ENCODE peak calls at places on chromosome 4, in four cellular contexts. One of them, this sample, is unnamed. For H3K4me1 and H3K36me3, the result is how much of the 10 kb centered on the place peaks cover.

GRCh38 chr4:163473576-163473975 is at the start of gene TKTL2:
- DNase-seq in IMR-90: no peak
- DNase-seq in ovary: peak
- DNase-seq in right lobe of liver: no peak
- DNase-seq in this sample: no peak

GRCh38 chr4:137934921-137935320 is 307.2 kb downstream of the SLC7A11 start:
- DNase-seq in IMR-90: no peak
- DNase-seq in ovary: no peak
- DNase-seq in right lobe of liver: no peak
- DNase-seq in this sample: no peak

GRCh38 chr4:4829837-4830236 is 29.6 kb upstream of the MSX1 start:
- DNase-seq in ovary: no peak
- DNase-seq in right lobe of liver: no peak
- DNase-seq in IMR-90: no peak
- DNase-seq in this sample: no peak

GRCh38 chr4:107818301-107818910 is 6.3 kb upstream of the SGMS2 start:
- DNase-seq in ovary: no peak
- DNase-seq in IMR-90: no peak
- DNase-seq in right lobe of liver: no peak
- DNase-seq in this sample: no peak

GRCh38 chr4:188198980-188199792 is 59.9 kb downstream of the TRIML1 start:
- DNase-seq in IMR-90: no peak
- DNase-seq in ovary: no peak
- DNase-seq in right lobe of liver: no peak
- DNase-seq in this sample: no peak

GRCh38 chr4:80362578-80363181 is 27.1 kb downstream of the CFAP299 start:
- DNase-seq in ovary: peak
- DNase-seq in IMR-90: peak
- DNase-seq in right lobe of liver: no peak
- DNase-seq in this sample: no peak

GRCh38 chr4:5448286-5448685 is 260.1 kb downstream of the EVC2 start:
- DNase-seq in ovary: no peak
- DNase-seq in IMR-90: no peak
- DNase-seq in right lobe of liver: no peak
- DNase-seq in this sample: no peak

GRCh38 chr4:169660929-169661328 is 40.6 kb downstream of the CLCN3 start:
- DNase-seq in ovary: no peak
- DNase-seq in right lobe of liver: no peak
- DNase-seq in IMR-90: no peak
- DNase-seq in this sample: no peak

GRCh38 chr4:19158451-19158850 is 1093.3 kb upstream of the SLIT2 start:
- DNase-seq in IMR-90: no peak
- DNase-seq in ovary: no peak
- DNase-seq in right lobe of liver: no peak
- DNase-seq in this sample: no peak

GRCh38 chr4:117796677-117797076 is 237.6 kb upstream of the NDST3 start:
- DNase-seq in right lobe of liver: no peak
- DNase-seq in ovary: no peak
- DNase-seq in IMR-90: no peak
- DNase-seq in this sample: no peak

GRCh38 chr4:15501941-15502340 is 32.3 kb downstream of the CC2D2A start:
- DNase-seq in ovary: no peak
- DNase-seq in IMR-90: no peak
- DNase-seq in right lobe of liver: no peak
- DNase-seq in this sample: no peak

GRCh38 chr4:17665852-17666251 is 51.4 kb downstream of the MED28 start:
- DNase-seq in IMR-90: no peak
- DNase-seq in ovary: no peak
- DNase-seq in right lobe of liver: no peak
- DNase-seq in this sample: no peak

GRCh38 chr4:110737931-110738330 is 115.1 kb upstream of the PITX2 start:
- DNase-seq in IMR-90: no peak
- DNase-seq in right lobe of liver: no peak
- DNase-seq in ovary: no peak
- DNase-seq in this sample: no peak

GRCh38 chr4:38985363-38986065 is 46.7 kb downstream of the TMEM156 start:
- DNase-seq in ovary: no peak
- DNase-seq in IMR-90: no peak
- DNase-seq in right lobe of liver: no peak
- DNase-seq in this sample: no peak

GRCh38 chr4:145732895-145733880 is 53.2 kb downstream of the C4orf51 start:
- DNase-seq in right lobe of liver: peak
- DNase-seq in ovary: peak
- DNase-seq in IMR-90: peak
- DNase-seq in this sample: peak

GRCh38 chr4:79872738-79873137 is 200.3 kb downstream of the ANTXR2 start:
- DNase-seq in ovary: no peak
- DNase-seq in right lobe of liver: no peak
- DNase-seq in IMR-90: no peak
- DNase-seq in this sample: no peak

GRCh38 chr4:180426938-180427337 is 1816.3 kb upstream of the TENM3 start:
- DNase-seq in ovary: no peak
- DNase-seq in right lobe of liver: no peak
- DNase-seq in IMR-90: no peak
- DNase-seq in this sample: no peak

GRCh38 chr4:80637190-80637589 is 301.7 kb downstream of the CFAP299 start:
- DNase-seq in IMR-90: no peak
- DNase-seq in ovary: no peak
- DNase-seq in right lobe of liver: no peak
- DNase-seq in this sample: no peak

GRCh38 chr4:1154126-1154522 is 18.3 kb downstream of the SPON2 start:
- DNase-seq in IMR-90: no peak
- DNase-seq in right lobe of liver: no peak
- DNase-seq in ovary: no peak
- DNase-seq in this sample: no peak

GRCh38 chr4:5143940-5144339 is 92.7 kb downstream of the STK32B start:
- DNase-seq in ovary: no peak
- DNase-seq in right lobe of liver: no peak
- DNase-seq in IMR-90: no peak
- DNase-seq in this sample: no peak

GRCh38 chr4:74123065-74123728 is 24.2 kb upstream of the CXCL2 start:
- DNase-seq in right lobe of liver: peak
- DNase-seq in IMR-90: peak
- DNase-seq in ovary: no peak
- DNase-seq in this sample: no peak

GRCh38 chr4:6221851-6222760 is 21.8 kb upstream of the JAKMIP1 start:
- DNase-seq in ovary: peak
- DNase-seq in right lobe of liver: no peak
- DNase-seq in IMR-90: no peak
- DNase-seq in this sample: peak

GRCh38 chr4:188139671-188140070 is 430 bp downstream of the TRIML1 start:
- DNase-seq in IMR-90: no peak
- DNase-seq in ovary: no peak
- DNase-seq in right lobe of liver: no peak
- DNase-seq in this sample: no peak

GRCh38 chr4:169941141-169941540 is 85.1 kb downstream of the MFAP3L start:
- DNase-seq in IMR-90: no peak
- DNase-seq in ovary: no peak
- DNase-seq in right lobe of liver: no peak
- DNase-seq in this sample: no peak

GRCh38 chr4:54499308-54500074 is 158.3 kb upstream of the KIT start:
- DNase-seq in right lobe of liver: no peak
- DNase-seq in IMR-90: peak
- DNase-seq in ovary: no peak
- DNase-seq in this sample: no peak

GRCh38 chr4:69546121-69546520 is 50.4 kb upstream of the UGT2B4 start:
- DNase-seq in right lobe of liver: no peak
- DNase-seq in ovary: no peak
- DNase-seq in IMR-90: no peak
- DNase-seq in this sample: no peak

GRCh38 chr4:26081795-26082498 is 167.9 kb downstream of the SMIM20 start:
- DNase-seq in IMR-90: peak
- DNase-seq in right lobe of liver: no peak
- DNase-seq in ovary: no peak
- DNase-seq in this sample: peak

GRCh38 chr4:124307143-124307542 is 405.4 kb downstream of the ANKRD50 start:
- DNase-seq in right lobe of liver: no peak
- DNase-seq in ovary: no peak
- DNase-seq in IMR-90: no peak
- DNase-seq in this sample: no peak

GRCh38 chr4:183098723-183099536 is at the start of gene WWC2:
- DNase-seq in IMR-90: peak
- DNase-seq in right lobe of liver: peak
- DNase-seq in ovary: peak
- DNase-seq in this sample: peak

GRCh38 chr4:182255421-182256190 is 12.4 kb downstream of the TENM3 start:
- DNase-seq in right lobe of liver: no peak
- DNase-seq in IMR-90: no peak
- DNase-seq in ovary: no peak
- DNase-seq in this sample: no peak

GRCh38 chr4:133102612-133103409 is 46.3 kb upstream of the PCDH10 start:
- DNase-seq in ovary: no peak
- DNase-seq in IMR-90: no peak
- DNase-seq in right lobe of liver: no peak
- DNase-seq in this sample: no peak
- TF ChIP-seq CTCF in ovary: no peak
- TF ChIP-seq CTCF in IMR-90: peak
- TF ChIP-seq CTCF in right lobe of liver: no peak
- TF ChIP-seq CTCF in this sample: no peak

DNA sequence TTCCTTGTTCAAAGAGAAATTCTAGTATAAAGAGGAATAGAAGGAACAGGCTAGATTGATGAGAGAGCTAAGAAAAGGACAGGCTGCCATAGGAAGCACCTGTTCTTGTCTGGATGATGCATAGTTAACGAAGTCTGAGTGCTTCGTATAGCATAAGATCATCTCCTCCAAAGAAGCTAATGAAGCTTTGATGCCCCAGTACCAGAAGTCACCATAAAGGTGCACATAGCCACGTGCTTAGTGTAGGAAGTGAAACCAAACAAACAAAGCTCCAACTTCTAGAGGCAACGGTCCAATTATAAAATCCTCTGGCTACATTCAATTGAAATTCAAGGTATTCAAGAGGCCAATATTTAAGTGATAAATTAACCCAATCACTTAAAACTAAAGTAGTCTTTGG is 31.0 kb downstream of the AFAP1 start:
- DNase-seq in ovary: no peak
- DNase-seq in IMR-90: no peak
- DNase-seq in right lobe of liver: no peak
- DNase-seq in this sample: no peak
- H3K4me1 ChIP-seq in ovary: under half
- H3K4me1 ChIP-seq in IMR-90: under half
- H3K4me1 ChIP-seq in right lobe of liver: under half
- H3K4me1 ChIP-seq in this sample: under half

DNA sequence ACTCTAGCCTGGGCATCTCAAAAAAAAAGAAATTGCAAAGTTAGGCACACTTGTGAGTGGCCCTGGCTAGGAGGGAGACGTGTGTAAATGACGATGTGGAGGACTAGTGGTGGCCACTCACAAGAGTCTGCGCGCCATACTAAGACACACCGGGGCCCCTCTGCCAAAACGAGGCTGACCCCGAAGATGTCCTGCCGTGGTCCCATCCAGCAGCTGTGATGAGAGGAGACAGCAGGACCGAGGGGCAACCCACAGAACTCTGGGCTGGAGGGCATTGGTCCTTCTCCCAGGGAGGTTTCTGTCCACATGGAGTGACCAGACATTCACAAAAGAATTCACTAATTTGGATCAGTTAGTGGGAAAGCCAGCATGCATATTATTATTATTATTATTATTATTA is 47.4 kb downstream of the NOP14 start:
- DNase-seq in ovary: no peak
- DNase-seq in IMR-90: no peak
- DNase-seq in right lobe of liver: peak
- DNase-seq in this sample: no peak
- H3K36me3 ChIP-seq in ovary: under half
- H3K36me3 ChIP-seq in IMR-90: under half
- H3K36me3 ChIP-seq in right lobe of liver: under half
- H3K36me3 ChIP-seq in this sample: under half

GRCh38 chr4:159545556-159545955 is 442.7 kb downstream of the RAPGEF2 start:
- DNase-seq in right lobe of liver: no peak
- DNase-seq in IMR-90: no peak
- DNase-seq in ovary: no peak
- DNase-seq in this sample: no peak
- TF ChIP-seq CTCF in right lobe of liver: no peak
- TF ChIP-seq CTCF in IMR-90: no peak
- TF ChIP-seq CTCF in ovary: no peak
- TF ChIP-seq CTCF in this sample: no peak

GRCh38 chr4:23423540-23423939 is 466.3 kb downstream of the PPARGC1A start:
- DNase-seq in ovary: no peak
- DNase-seq in IMR-90: no peak
- DNase-seq in right lobe of liver: no peak
- DNase-seq in this sample: no peak
- H3K4me1 ChIP-seq in ovary: under half
- H3K4me1 ChIP-seq in IMR-90: under half
- H3K4me1 ChIP-seq in right lobe of liver: under half
- H3K4me1 ChIP-seq in this sample: under half

DNA sequence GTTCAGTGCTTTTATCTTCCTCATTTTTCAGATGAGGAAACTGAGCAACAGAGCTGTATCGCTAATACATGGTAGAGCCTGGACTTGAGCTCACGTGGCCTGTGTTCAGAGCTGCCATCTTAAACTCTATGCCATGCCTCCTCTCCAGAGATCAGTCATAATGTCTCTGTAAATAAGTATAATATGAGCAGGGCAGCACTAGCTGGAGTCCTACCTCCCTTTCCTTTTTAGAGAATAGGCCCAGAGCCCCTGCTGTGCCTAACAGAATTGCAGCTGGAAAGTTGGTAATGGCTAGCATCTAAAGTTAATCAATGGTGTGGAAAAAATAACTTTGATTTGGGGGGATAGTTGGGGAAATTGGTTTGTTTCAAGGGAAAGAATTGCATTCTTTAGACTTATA is 20.4 kb downstream of the CASP6 start:
- DNase-seq in ovary: no peak
- DNase-seq in right lobe of liver: no peak
- DNase-seq in IMR-90: no peak
- DNase-seq in this sample: no peak
- H3K36me3 ChIP-seq in ovary: under half
- H3K36me3 ChIP-seq in right lobe of liver: under half
- H3K36me3 ChIP-seq in IMR-90: under half
- H3K36me3 ChIP-seq in this sample: under half

GRCh38 chr4:113762061-113762850 is 718 bp upstream of the CAMK2D start:
- DNase-seq in right lobe of liver: peak
- DNase-seq in IMR-90: peak
- DNase-seq in ovary: peak
- DNase-seq in this sample: peak
- TF ChIP-seq CTCF in right lobe of liver: peak
- TF ChIP-seq CTCF in IMR-90: peak
- TF ChIP-seq CTCF in ovary: no peak
- TF ChIP-seq CTCF in this sample: no peak

This sample was measured in mucosa of descending colon.